ENCODE peak calls at places on chromosomes 12 and 14, in seven cellular contexts. W is activated T-cell treated with anti-CD3 and anti-CD28 coated beads for 1 hour, M is brain microvascular endothelial cell, B is GM04504, L is anterior cingulate cortex, G is HTR-8/SVneo, X is AG10803. E is an unnamed sample.

GRCh38 chr14:100078997-100079561 is 13.9 kb downstream of the EVL start:
- DNase-seq in W (peak; percentile 63), M (peak; percentile 75), B (peak; percentile 84), L (no peak), G (no peak), X (peak; percentile 84), E (peak; percentile 39)

GRCh38 chr14:64701660-64702059 is 2.6 kb upstream of the PLEKHG3 start:
- DNase-seq in W (no peak), M (no peak), B (no peak), L (no peak), G (no peak), X (no peak), E (no peak)

GRCh38 chr14:90114554-90114953 is 52.8 kb downstream of the KCNK13 start:
- DNase-seq in W (no peak), M (no peak), B (no peak), L (no peak), G (no peak), X (no peak), E (no peak)

GRCh38 chr12:94240171-94240570 is 91.8 kb downstream of the PLXNC1 start:
- DNase-seq in W (no peak), M (no peak), B (no peak), L (no peak), G (no peak), X (no peak), E (no peak)

GRCh38 chr14:96120941-96121340 is 81.8 kb downstream of the C14orf132 start:
- DNase-seq in W (no peak), M (no peak), B (no peak), L (no peak), G (no peak), X (no peak), E (no peak)

GRCh38 chr14:105107781-105108515 is 42.7 kb upstream of the GPR132 start:
- DNase-seq in W (no peak), M (no peak), B (no peak), L (no peak), G (no peak), X (no peak), E (no peak)

GRCh38 chr12:93653079-93653478 is 24.1 kb upstream of the CRADD start:
- DNase-seq in W (no peak), M (no peak), B (no peak), L (no peak), G (no peak), X (no peak), E (no peak)

GRCh38 chr12:38156497-38157245 is 159.9 kb upstream of the ALG10B start:
- DNase-seq in W (no peak), M (no peak), B (no peak), L (no peak), G (no peak), X (no peak), E (no peak)

GRCh38 chr14:62710811-62711210 is 334.4 kb downstream of the KCNH5 start:
- DNase-seq in W (no peak), M (no peak), B (no peak), L (no peak), G (no peak), X (no peak), E (no peak)

GRCh38 chr14:94499673-94500072 is 9.6 kb downstream of the SERPINA12 start:
- DNase-seq in W (no peak), M (no peak), B (no peak), L (no peak), G (no peak), X (no peak), E (no peak)

GRCh38 chr12:109753959-109754358 is 40.3 kb downstream of the FAM222A start:
- DNase-seq in W (no peak), M (no peak), B (no peak), L (no peak), G (no peak), X (no peak), E (no peak)

GRCh38 chr14:84404246-84404645 is 1125.7 kb upstream of the FLRT2 start:
- DNase-seq in W (no peak), M (no peak), B (no peak), L (no peak), G (no peak), X (no peak), E (no peak)

E was measured in fibroblast of lung.